ENCODE peak calls at places on chromosome 16, in eight cellular contexts. B is hepatocyte, Z is A549, S is pancreas, P is cardiac muscle cell, T is kidney, Y is uterus, F is cardiac fibroblast. N is an unnamed sample.

GRCh38 chr16:89619880-89620279 is 6.4 kb downstream of the DPEP1 start:
- DNase-seq in B (no peak), Z (no peak), S (no peak), P (no peak), T (peak; percentile 91), Y (no peak), F (no peak), N (no peak)

GRCh38 chr16:85550422-85551318 is 62.5 kb upstream of the GSE1 start:
- DNase-seq in B (no peak), Z (no peak), S (no peak), P (no peak), T (peak; percentile 71), Y (no peak), F (no peak), N (no peak)

GRCh38 chr16:20612551-20613470 is 36.6 kb upstream of the ACSM2B start:
- DNase-seq in B (no peak), Z (no peak), S (no peak), P (peak; percentile 23), T (no peak), Y (peak; percentile 42), F (no peak), N (no peak)

GRCh38 chr16:86643661-86644060 is 65.3 kb downstream of the FOXL1 start:
- DNase-seq in B (no peak), Z (no peak), S (no peak), P (no peak), T (no peak), Y (no peak), F (no peak), N (no peak)

GRCh38 chr16:9597967-9598730 is 506.7 kb downstream of the HAPSTR1 start:
- DNase-seq in B (no peak), Z (no peak), S (no peak), P (no peak), T (no peak), Y (no peak), F (no peak), N (no peak)

GRCh38 chr16:28001184-28001583 is 62.3 kb downstream of the GSG1L start:
- DNase-seq in B (no peak), Z (no peak), S (no peak), P (no peak), T (no peak), Y (no peak), F (no peak), N (no peak)

GRCh38 chr16:30948087-30948955 is 547 bp upstream of the ORAI3 start:
- DNase-seq in B (peak; percentile 99), Z (peak; percentile 87), S (peak; percentile 81), P (peak; percentile 100), T (peak; percentile 97), Y (peak; percentile 94), F (peak; percentile 98), N (peak; percentile 99)

GRCh38 chr16:85250609-85251223 is 138.4 kb upstream of the CIBAR2 start:
- DNase-seq in B (no peak), Z (no peak), S (no peak), P (no peak), T (no peak), Y (no peak), F (no peak), N (no peak)

DNA sequence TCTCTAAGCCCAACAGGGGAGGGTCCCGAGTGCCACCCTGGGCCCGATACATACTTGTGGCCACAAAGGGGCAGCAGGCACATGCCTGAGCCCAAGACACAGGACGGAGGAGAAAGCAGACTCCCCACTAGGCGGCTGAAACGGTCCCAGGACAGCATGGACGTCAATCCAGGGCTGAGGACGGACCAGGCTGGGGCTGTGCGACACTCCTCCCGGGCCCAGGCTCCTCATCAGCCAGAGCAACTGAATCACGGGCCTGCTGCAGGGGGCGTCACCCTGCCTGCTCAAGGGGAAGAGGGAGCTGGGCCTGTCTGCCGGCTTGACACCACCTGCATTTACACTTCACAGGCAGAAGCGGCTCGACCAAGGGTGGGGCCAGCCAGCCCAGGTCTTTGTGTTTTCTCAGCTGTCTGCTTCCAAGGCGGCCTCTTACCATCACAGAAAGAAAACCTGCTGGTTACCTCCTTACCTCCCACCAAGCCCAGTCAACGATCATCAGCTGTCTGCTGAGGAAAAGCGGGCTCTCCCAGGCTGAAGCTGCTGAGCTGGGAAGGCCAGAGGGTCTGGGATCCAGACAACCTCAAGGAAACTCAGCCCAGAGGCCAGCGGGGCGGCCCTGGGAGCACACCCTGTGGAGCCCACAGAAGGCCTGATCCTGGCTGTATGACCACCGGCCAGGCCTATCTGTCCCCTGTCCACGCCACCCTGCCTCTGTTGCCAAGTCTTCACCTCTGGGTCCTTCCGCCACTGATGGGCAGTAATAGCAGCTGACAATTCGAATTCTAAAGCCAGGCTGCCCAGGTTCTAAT is 26.4 kb downstream of the KIFC3 start:
- DNase-seq in B (peak; percentile 73), Z (no peak), S (no peak), P (peak; percentile 88), T (peak; percentile 73), Y (no peak), F (no peak), N (no peak)
- TF ChIP-seq CTCF in B (peak; percentile 50), Z (no peak), S (no peak), P (peak; percentile 27), T (peak; percentile 26), Y (no peak), F (no peak), N (peak; percentile 23)

GRCh38 chr16:69397821-69398521 is 12.2 kb upstream of the TERF2 start:
- DNase-seq in B (peak; percentile 79), Z (peak; percentile 79), S (no peak), P (peak; percentile 73), T (no peak), Y (peak; percentile 29), F (peak; percentile 85), N (peak; percentile 72)
- TF ChIP-seq CTCF in B (peak; percentile 59), Z (peak; percentile 70), S (peak; percentile 13), P (peak; percentile 80), T (peak; percentile 49), Y (peak; percentile 67), F (peak; percentile 76), N (peak; percentile 76)

GRCh38 chr16:23710008-23710407 is 3.0 kb downstream of the ERN2 start:
- DNase-seq in B (no peak), Z (no peak), S (no peak), P (no peak), T (no peak), Y (no peak), F (no peak), N (no peak)
- TF ChIP-seq CTCF in B (no peak), Z (no peak), S (no peak), P (no peak), T (no peak), Y (no peak), F (no peak), N (no peak)

GRCh38 chr16:3879887-3880564 is 487 bp downstream of the CREBBP start:
- DNase-seq in B (peak; percentile 92), Z (peak; percentile 27), S (peak; percentile 90), P (peak; percentile 84), T (peak; percentile 92), Y (peak; percentile 78), F (peak; percentile 50), N (peak; percentile 32)
- TF ChIP-seq CTCF in B (peak; percentile 18), Z (peak; percentile 74), S (no peak), P (no peak), T (peak; percentile 57), Y (no peak), F (no peak), N (no peak)

GRCh38 chr16:62077998-62078397 is 41.8 kb upstream of the CDH8 start:
- DNase-seq in B (peak; percentile 13), Z (no peak), S (no peak), P (peak; percentile 41), T (no peak), Y (no peak), F (peak; percentile 3), N (no peak)
- TF ChIP-seq CTCF in B (peak; percentile 23), Z (no peak), S (no peak), P (no peak), T (no peak), Y (no peak), F (no peak), N (no peak)

DNA sequence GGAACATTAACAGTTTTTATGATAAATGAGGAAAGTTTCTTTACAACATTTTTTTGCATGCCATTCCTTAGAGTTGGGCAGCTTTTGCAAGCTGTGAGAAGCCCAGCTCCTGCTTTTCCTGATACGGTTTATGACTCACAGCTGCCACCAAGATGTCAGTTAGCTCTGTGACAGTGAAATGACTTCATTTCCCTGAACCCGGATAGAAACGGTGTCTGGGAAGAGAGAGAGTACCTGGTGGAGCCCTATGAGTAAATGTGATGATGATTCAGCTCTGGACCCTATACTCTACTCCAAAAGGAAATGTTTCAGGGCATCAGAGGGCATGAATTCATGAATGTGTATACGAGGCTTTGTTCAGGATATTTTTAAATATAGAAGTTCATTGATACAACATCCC is 366.3 kb upstream of the HSBP1 start:
- DNase-seq in B (no peak), Z (no peak), S (no peak), P (no peak), T (no peak), Y (no peak), F (peak; percentile 3), N (no peak)
- TF ChIP-seq CTCF in B (no peak), Z (no peak), S (no peak), P (no peak), T (no peak), Y (no peak), F (no peak), N (no peak)

GRCh38 chr16:78386925-78387324 is 287.5 kb downstream of the WWOX start:
- DNase-seq in B (no peak), Z (no peak), S (no peak), P (no peak), T (no peak), Y (no peak), F (no peak), N (no peak)

GRCh38 chr16:78390070-78390469 is 290.6 kb downstream of the WWOX start:
- DNase-seq in B (no peak), Z (no peak), S (no peak), P (no peak), T (no peak), Y (no peak), F (no peak), N (no peak)

GRCh38 chr16:78388920-78389564 is 289.6 kb downstream of the WWOX start:
- DNase-seq in B (no peak), Z (no peak), S (no peak), P (no peak), T (no peak), Y (no peak), F (no peak), N (no peak)

GRCh38 chr16:78392585-78393195 is 293.2 kb downstream of the WWOX start:
- DNase-seq in B (no peak), Z (no peak), S (no peak), P (no peak), T (no peak), Y (no peak), F (no peak), N (no peak)

DNA sequence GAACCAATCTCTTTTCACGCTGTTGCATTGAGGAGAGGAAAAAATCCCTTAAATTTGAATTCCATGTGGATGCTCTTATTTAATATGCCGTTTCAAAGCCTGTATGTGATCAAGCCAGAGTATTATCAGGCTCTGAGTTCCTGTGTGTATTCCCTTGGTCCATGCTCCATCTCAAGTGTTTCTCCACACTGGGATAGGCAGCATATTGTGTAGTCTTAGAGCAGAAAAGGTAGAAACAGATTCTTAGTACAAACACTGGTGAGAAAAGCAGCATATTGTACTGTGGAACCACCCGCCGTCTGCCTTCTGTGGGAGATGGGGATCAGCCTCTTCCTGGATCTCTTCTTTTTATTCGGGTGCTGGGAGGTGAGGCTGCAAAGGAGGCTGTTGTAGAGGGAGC is 291.4 kb downstream of the WWOX start:
- DNase-seq in B (no peak), Z (no peak), S (no peak), P (no peak), T (no peak), Y (no peak), F (no peak), N (no peak)
- TF ChIP-seq CTCF in B (no peak), Z (no peak), S (no peak), P (no peak), T (no peak), Y (no peak), F (no peak), N (no peak)

N was measured in HFFc6.